ENCODE peak calls at places on chromosome 12, in six cellular contexts. I, Z, T, S, E and J are unnamed samples.

GRCh38 chr12:98754095-98754494 is 109.0 kb downstream of the APAF1 start:
- DNase-seq in I (no peak), Z (peak; percentile 68), T (peak; percentile 57), S (no peak), E (peak; percentile 67), J (no peak)

GRCh38 chr12:108457006-108457733 is 57.9 kb upstream of the FICD start:
- DNase-seq in I (no peak), Z (peak; percentile 11), T (peak; percentile 52), S (peak; percentile 15), E (peak; percentile 69), J (no peak)

GRCh38 chr12:32305163-32305562 is 94.2 kb upstream of the FGD4 start:
- DNase-seq in I (no peak), Z (no peak), T (peak; percentile 32), S (peak; percentile 25), E (peak; percentile 10), J (no peak)

GRCh38 chr12:24948452-24948815 is 467 bp downstream of the BCAT1 start:
- DNase-seq in I (no peak), Z (no peak), T (peak; percentile 23), S (no peak), E (no peak), J (no peak)

GRCh38 chr12:91935299-91935698 is 210.3 kb downstream of the BTG1 start:
- DNase-seq in I (no peak), Z (no peak), T (no peak), S (no peak), E (no peak), J (no peak)

GRCh38 chr12:96047621-96048211 is 12.3 kb upstream of the LTA4H start:
- DNase-seq in I (no peak), Z (peak; percentile 37), T (peak; percentile 99), S (peak; percentile 29), E (peak; percentile 27), J (no peak)

GRCh38 chr12:129827102-129827873 is 76.5 kb downstream of the TMEM132D start:
- DNase-seq in I (no peak), Z (no peak), T (no peak), S (no peak), E (no peak), J (no peak)

GRCh38 chr12:124915249-124916236 is 1.1 kb upstream of the UBC start:
- DNase-seq in I (no peak), Z (no peak), T (peak; percentile 45), S (peak; percentile 54), E (peak; percentile 51), J (no peak)

GRCh38 chr12:27906658-27907473 is 65.7 kb downstream of the PTHLH start:
- DNase-seq in I (no peak), Z (no peak), T (no peak), S (no peak), E (no peak), J (no peak)

GRCh38 chr12:119700078-119700477 is 32.1 kb downstream of the PRKAB1 start:
- DNase-seq in I (no peak), Z (no peak), T (no peak), S (no peak), E (no peak), J (no peak)

GRCh38 chr12:46370792-46371717 is 1.5 kb downstream of the SLC38A2 start:
- DNase-seq in I (peak; percentile 62), Z (peak; percentile 57), T (no peak), S (peak; percentile 88), E (peak; percentile 75), J (peak; percentile 73)

GRCh38 chr12:76878045-76878898 is 547 bp downstream of the CSRP2 start:
- DNase-seq in I (no peak), Z (no peak), T (peak; percentile 46), S (no peak), E (peak; percentile 23), J (no peak)

GRCh38 chr12:86917121-86917520 is 660.9 kb upstream of the MGAT4C start:
- DNase-seq in I (no peak), Z (no peak), T (no peak), S (no peak), E (no peak), J (no peak)

DNA sequence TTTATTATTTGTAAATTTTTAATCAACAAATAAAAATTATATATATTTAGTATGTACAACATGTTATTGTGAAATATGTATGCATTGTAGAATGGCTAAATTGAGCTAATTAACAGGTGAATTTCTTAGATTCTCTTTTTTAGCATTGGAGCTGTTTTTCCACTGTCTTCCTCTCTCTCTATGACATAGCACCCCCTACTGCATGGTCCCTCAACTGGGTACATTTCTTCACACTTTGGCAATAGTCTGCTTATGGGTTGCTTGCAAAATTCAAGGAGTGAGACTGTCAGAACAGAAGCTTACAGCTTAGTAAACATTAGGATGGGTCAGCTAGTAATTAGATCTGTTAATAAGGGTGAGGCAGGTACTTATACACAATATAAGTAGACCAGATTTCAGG is 658.5 kb upstream of the MGAT4C start:
- DNase-seq in I (no peak), Z (peak; percentile 31), T (peak; percentile 56), S (no peak), E (peak; percentile 1), J (no peak)
- TF ChIP-seq CTCF in I (peak; percentile 51), Z (peak; percentile 73), T (peak; percentile 66), S (peak; percentile 8), E (no peak), J (no peak)

GRCh38 chr12:112375105-112375504 is 7.1 kb downstream of the HECTD4 start:
- DNase-seq in I (no peak), Z (no peak), T (peak; percentile 59), S (no peak), E (peak; percentile 21), J (no peak)
- TF ChIP-seq CTCF in I (no peak), Z (no peak), T (no peak), S (no peak), E (no peak), J (no peak)

DNA sequence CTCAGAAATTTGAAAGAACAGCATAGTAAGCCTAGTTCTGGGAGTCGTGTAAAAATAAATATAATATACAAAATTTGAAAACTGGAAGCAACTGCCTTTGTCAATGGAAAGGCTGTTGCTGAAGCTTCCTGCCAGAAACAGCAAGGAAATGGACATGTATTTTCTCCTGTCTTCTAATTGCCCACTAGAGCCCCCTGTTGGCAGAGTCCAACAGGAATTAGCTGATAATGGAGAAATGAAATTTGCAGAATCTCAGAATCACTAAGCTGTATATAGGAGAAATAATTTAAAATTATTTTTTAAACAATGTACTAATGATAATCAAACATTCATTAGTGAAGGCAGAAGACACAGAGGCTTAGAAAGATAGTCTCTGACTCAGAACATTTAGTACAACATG is 414.8 kb downstream of the SLC6A15 start:
- DNase-seq in I (no peak), Z (peak; percentile 5), T (no peak), S (no peak), E (peak; percentile 15), J (no peak)
- TF ChIP-seq CTCF in I (no peak), Z (peak; percentile 56), T (no peak), S (peak; percentile 24), E (peak; percentile 44), J (no peak)

GRCh38 chr12:12008931-12009611 is 61.7 kb upstream of the BCL2L14 start:
- DNase-seq in I (no peak), Z (peak; percentile 84), T (peak; percentile 85), S (no peak), E (no peak), J (no peak)
- TF ChIP-seq CTCF in I (no peak), Z (peak; percentile 61), T (peak; percentile 8), S (no peak), E (no peak), J (no peak)

GRCh38 chr12:52975820-52976573 is 27.1 kb downstream of the KRT18 start:
- DNase-seq in I (no peak), Z (no peak), T (peak; percentile 48), S (no peak), E (peak; percentile 68), J (no peak)
- TF ChIP-seq CTCF in I (no peak), Z (no peak), T (peak; percentile 51), S (no peak), E (peak; percentile 98), J (no peak)